ENCODE peak calls at places on chromosomes 6 and 20, in six cellular contexts. H is cardiac muscle cell, K is iPS DF 6.9, F is mesenchymal stem cell, I is neuronal stem cell, R is tibial nerve. D is an unnamed sample. For H3K4me1, the result is how much of the 10 kb centered on the place peaks cover.

GRCh38 chr6:154509421-154510143 is 903 bp downstream of the CNKSR3 start:
- DNase-seq in F (peak), H (peak), R (no peak), I (peak), K (no peak), D (peak)

GRCh38 chr6:95601133-95601532 is 23.8 kb downstream of the MANEA start:
- DNase-seq in R (no peak), H (no peak), F (peak), K (no peak), I (no peak), D (no peak)

GRCh38 chr6:131225959-131226358 is 90.7 kb downstream of the AKAP7 start:
- DNase-seq in F (no peak), I (no peak), K (no peak), H (no peak), R (no peak), D (peak)

GRCh38 chr6:132623446-132623845 is 629 bp downstream of the TAAR2 start:
- DNase-seq in R (no peak), F (no peak), I (no peak), H (no peak), K (no peak), D (no peak)

GRCh38 chr6:100269189-100269588 is 195.5 kb downstream of the SIM1 start:
- DNase-seq in I (no peak), F (peak), R (no peak), K (no peak), H (no peak), D (no peak)

GRCh38 chr20:58481541-58482021 is 33.6 kb downstream of the APCDD1L start:
- DNase-seq in I (peak), H (peak), F (peak), R (no peak), K (peak), D (peak)

GRCh38 chr6:152309648-152310047 is 327.5 kb downstream of the SYNE1 start:
- DNase-seq in F (no peak), I (no peak), H (no peak), R (no peak), K (no peak), D (no peak)

GRCh38 chr6:165834613-165835259 is 171.7 kb upstream of the PDE10A start:
- DNase-seq in I (no peak), K (no peak), F (no peak), R (no peak), H (no peak), D (no peak)

GRCh38 chr20:46151936-46152335 is 33.8 kb downstream of the CD40 start:
- DNase-seq in R (no peak), K (no peak), H (no peak), F (no peak), I (no peak), D (no peak)

GRCh38 chr6:106608080-106608668 is 21.1 kb downstream of the RTN4IP1 start:
- DNase-seq in H (peak), K (peak), F (peak), R (no peak), I (peak), D (peak)

GRCh38 chr20:35145141-35145564 is 2.0 kb downstream of the EDEM2 start:
- DNase-seq in F (peak), R (no peak), H (peak), K (no peak), I (no peak), D (no peak)

GRCh38 chr6:96716221-96716620 is 121.1 kb downstream of the GPR63 start:
- DNase-seq in H (no peak), I (no peak), R (no peak), K (peak), F (no peak), D (no peak)

GRCh38 chr6:28648035-28648877 is 122.6 kb downstream of the GPX5 start:
- DNase-seq in R (no peak), I (peak), K (no peak), F (peak), H (peak), D (peak)

GRCh38 chr6:163645560-163645959 is 231.0 kb downstream of the QKI start:
- DNase-seq in I (no peak), F (no peak), K (no peak), R (no peak), H (no peak), D (no peak)

GRCh38 chr6:4085329-4085695 is 6.4 kb upstream of the FAM217A start:
- DNase-seq in I (no peak), F (no peak), H (no peak), K (no peak), R (no peak), D (no peak)

GRCh38 chr20:33859157-33859695 is 48.1 kb downstream of the CHMP4B start:
- DNase-seq in K (no peak), R (no peak), I (no peak), F (no peak), H (no peak), D (no peak)

GRCh38 chr6:52983159-52983848 is 11.8 kb downstream of the GSTA4 start:
- DNase-seq in R (no peak), H (no peak), F (no peak), K (no peak), I (no peak), D (no peak)

GRCh38 chr20:38969708-38970107 is 7.6 kb downstream of the DHX35 start:
- DNase-seq in K (no peak), R (no peak), F (no peak), H (no peak), I (no peak), D (no peak)

GRCh38 chr6:26379236-26380139 is 3.4 kb upstream of the BTN2A2 start:
- DNase-seq in I (no peak), K (no peak), R (no peak), H (no peak), F (no peak), D (no peak)

GRCh38 chr6:50602191-50602810 is 111.0 kb upstream of the TFAP2D start:
- DNase-seq in I (peak), H (peak), F (peak), K (no peak), R (no peak), D (peak)

GRCh38 chr6:28867078-28867414 is 56.7 kb downstream of the TRIM27 start:
- DNase-seq in I (no peak), H (no peak), R (no peak), K (no peak), F (no peak), D (no peak)

GRCh38 chr20:41618807-41619294 is 674 bp upstream of the CHD6 start:
- DNase-seq in F (peak), H (no peak), I (no peak), K (no peak), R (no peak), D (no peak)

GRCh38 chr6:131999545-132000146 is 48.5 kb upstream of the CCN2 start:
- DNase-seq in R (no peak), H (no peak), K (no peak), F (no peak), I (no peak), D (no peak)

GRCh38 chr6:170288091-170288631 is 2.7 kb downstream of the DLL1 start:
- DNase-seq in F (no peak), R (no peak), I (no peak), K (no peak), H (no peak), D (no peak)

GRCh38 chr6:168201799-168202198 is 117.8 kb downstream of the DACT2 start:
- DNase-seq in R (no peak), F (no peak), I (no peak), H (no peak), K (no peak), D (no peak)

DNA sequence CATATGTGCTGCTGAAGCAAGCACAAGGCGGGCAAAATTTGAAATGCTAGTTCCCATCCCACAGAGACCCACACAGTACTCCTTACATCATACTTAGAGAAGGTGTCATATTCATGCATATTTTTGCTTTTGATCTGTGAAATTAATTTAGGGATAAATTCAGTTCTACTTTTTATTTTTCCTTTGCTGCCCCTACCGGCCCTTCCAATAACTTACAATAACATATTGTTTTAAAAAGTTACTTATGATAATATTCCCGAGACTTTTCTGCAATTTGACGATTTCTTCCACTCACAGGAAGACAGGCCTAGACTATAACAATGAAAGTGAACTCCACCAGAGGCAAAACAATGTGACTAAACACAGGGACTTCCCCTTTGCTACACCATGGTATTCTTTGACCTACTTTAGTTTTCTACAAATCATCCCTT is 35.0 kb downstream of the SESN1 start:
- DNase-seq in I (no peak), K (no peak), F (peak), H (no peak), R (no peak), D (no peak)
- H3K4me3 ChIP-seq in I (no peak), K (no peak), F (no peak), H (no peak), R (no peak), D (no peak)

DNA sequence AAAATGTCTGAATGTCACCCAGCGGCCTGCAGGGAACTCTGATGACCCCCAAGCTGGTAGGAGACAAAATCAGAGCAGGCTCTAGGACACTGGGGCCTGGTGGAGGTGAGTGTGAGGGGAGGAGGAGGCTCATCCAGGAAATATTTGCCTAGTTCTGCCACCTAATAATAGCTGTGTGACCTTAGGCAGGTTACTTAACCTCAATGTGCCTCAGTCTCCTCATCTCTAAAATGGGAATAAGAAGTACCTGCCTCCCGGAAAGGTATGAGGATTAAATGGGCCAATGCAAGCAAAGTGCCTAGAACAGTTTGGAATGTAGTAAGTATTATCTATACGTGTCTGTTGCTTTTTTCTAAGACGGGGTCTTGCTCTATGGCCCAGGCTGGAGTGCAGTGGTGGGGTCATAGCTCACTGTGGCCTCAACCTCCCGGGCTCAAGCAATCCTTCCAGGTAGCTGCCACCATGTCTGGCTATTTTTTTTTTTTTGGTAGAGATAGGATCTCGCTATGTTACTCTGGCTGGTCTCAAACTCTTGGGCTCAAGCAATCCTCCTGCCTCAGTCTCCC is 60.4 kb downstream of the RAB44 start:
- DNase-seq in K (no peak), I (no peak), H (no peak), R (no peak), F (no peak), D (no peak)
- H3K4me1 ChIP-seq in K (under half), I (under half), H (under half), R (under half), F (under half), D (under half)

GRCh38 chr6:148524976-148525375 is 182.3 kb downstream of the SASH1 start:
- DNase-seq in R (no peak), F (peak), H (no peak), K (no peak), I (no peak), D (no peak)
- H3K4me3 ChIP-seq in R (no peak), F (peak), H (no peak), K (no peak), I (no peak), D (no peak)

DNA sequence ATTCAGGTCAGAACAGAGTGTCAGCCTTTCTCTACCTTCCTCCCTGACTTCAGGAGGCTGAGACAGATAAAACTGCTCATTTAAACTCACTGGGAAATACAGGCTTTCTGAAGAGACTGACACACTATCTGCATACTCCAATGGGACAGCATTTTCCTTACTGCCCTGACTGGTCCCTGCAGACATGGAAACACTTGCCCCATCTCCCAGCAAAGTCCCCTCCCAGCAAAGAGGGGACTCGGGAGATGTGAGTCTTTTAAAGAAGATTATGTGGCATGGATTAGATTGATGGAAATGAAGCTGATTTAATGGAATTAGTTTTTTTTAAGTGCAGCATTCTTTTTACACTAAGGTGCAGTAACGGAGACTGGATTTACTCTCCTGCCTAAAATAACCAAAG is 90.8 kb downstream of the CFAP61 start:
- DNase-seq in H (no peak), R (no peak), I (no peak), F (no peak), K (no peak), D (no peak)
- H3K4me1 ChIP-seq in H (under half), R (under half), I (under half), F (under half), K (under half), D (under half)

D was measured in HAP-1.